ENCODE peak calls at places on chromosomes 1 and 21, in eight cellular contexts. One of them, this sample, is unnamed.
A peak's percentile ranks its signal among the peaks of the same experiment; 100 is the strongest.

GRCh38 chr1:112002525-112002924 is 13.1 kb upstream of the KCND3 start:
- DNase-seq in cardiac muscle cell: no peak
- DNase-seq in AG04449: no peak
- DNase-seq in A549: no peak
- DNase-seq in foreskin fibroblast: no peak
- DNase-seq in tibial artery: no peak
- DNase-seq in colonic mucosa: no peak
- DNase-seq in hepatocyte: no peak
- DNase-seq in this sample: no peak

GRCh38 chr1:203776636-203777035 is 11.7 kb downstream of the LAX1 start:
- DNase-seq in colonic mucosa: no peak
- DNase-seq in A549: peak; percentile 28
- DNase-seq in AG04449: no peak
- DNase-seq in cardiac muscle cell: no peak
- DNase-seq in hepatocyte: no peak
- DNase-seq in tibial artery: no peak
- DNase-seq in foreskin fibroblast: no peak
- DNase-seq in this sample: no peak

GRCh38 chr1:42957880-42958487 is 684 bp downstream of the SLC2A1 start:
- DNase-seq in hepatocyte: peak; percentile 88
- DNase-seq in foreskin fibroblast: peak; percentile 81
- DNase-seq in A549: peak; percentile 56
- DNase-seq in colonic mucosa: no peak
- DNase-seq in tibial artery: peak; percentile 86
- DNase-seq in AG04449: no peak
- DNase-seq in cardiac muscle cell: peak; percentile 58
- DNase-seq in this sample: no peak

GRCh38 chr1:170445096-170445495 is 86.9 kb upstream of the GORAB start:
- DNase-seq in foreskin fibroblast: peak; percentile 95
- DNase-seq in A549: no peak
- DNase-seq in hepatocyte: no peak
- DNase-seq in tibial artery: no peak
- DNase-seq in cardiac muscle cell: peak; percentile 82
- DNase-seq in AG04449: no peak
- DNase-seq in colonic mucosa: no peak
- DNase-seq in this sample: no peak

GRCh38 chr1:111648826-111649225 is 29.2 kb downstream of the RAP1A start:
- DNase-seq in A549: no peak
- DNase-seq in cardiac muscle cell: no peak
- DNase-seq in tibial artery: no peak
- DNase-seq in hepatocyte: no peak
- DNase-seq in colonic mucosa: no peak
- DNase-seq in AG04449: no peak
- DNase-seq in foreskin fibroblast: no peak
- DNase-seq in this sample: no peak

GRCh38 chr1:55559802-55560201 is 344.6 kb upstream of the USP24 start:
- DNase-seq in foreskin fibroblast: peak; percentile 53
- DNase-seq in AG04449: no peak
- DNase-seq in cardiac muscle cell: no peak
- DNase-seq in colonic mucosa: no peak
- DNase-seq in A549: no peak
- DNase-seq in tibial artery: no peak
- DNase-seq in hepatocyte: no peak
- DNase-seq in this sample: no peak

GRCh38 chr21:38787461-38788274 is 18.1 kb upstream of the ETS2 start:
- DNase-seq in foreskin fibroblast: no peak
- DNase-seq in AG04449: no peak
- DNase-seq in cardiac muscle cell: no peak
- DNase-seq in hepatocyte: peak; percentile 92
- DNase-seq in tibial artery: no peak
- DNase-seq in A549: peak; percentile 90
- DNase-seq in colonic mucosa: peak; percentile 86
- DNase-seq in this sample: no peak

GRCh38 chr1:152957561-152957960 is 10.6 kb downstream of the SPRR5 start:
- DNase-seq in cardiac muscle cell: no peak
- DNase-seq in tibial artery: no peak
- DNase-seq in hepatocyte: no peak
- DNase-seq in AG04449: no peak
- DNase-seq in foreskin fibroblast: no peak
- DNase-seq in colonic mucosa: no peak
- DNase-seq in A549: no peak
- DNase-seq in this sample: no peak

GRCh38 chr1:172397221-172397620 is 23.3 kb upstream of the C1orf105 start:
- DNase-seq in tibial artery: no peak
- DNase-seq in colonic mucosa: no peak
- DNase-seq in foreskin fibroblast: peak; percentile 56
- DNase-seq in hepatocyte: no peak
- DNase-seq in A549: no peak
- DNase-seq in AG04449: no peak
- DNase-seq in cardiac muscle cell: peak; percentile 65
- DNase-seq in this sample: peak; percentile 39

GRCh38 chr21:28538987-28539622 is 453.6 kb downstream of the LTN1 start:
- DNase-seq in AG04449: peak; percentile 79
- DNase-seq in tibial artery: no peak
- DNase-seq in hepatocyte: no peak
- DNase-seq in cardiac muscle cell: peak; percentile 24
- DNase-seq in colonic mucosa: no peak
- DNase-seq in A549: no peak
- DNase-seq in foreskin fibroblast: peak; percentile 92
- DNase-seq in this sample: no peak

GRCh38 chr1:32471695-32472362 is 7.0 kb downstream of the ZBTB8B start:
- DNase-seq in A549: no peak
- DNase-seq in colonic mucosa: no peak
- DNase-seq in tibial artery: no peak
- DNase-seq in cardiac muscle cell: no peak
- DNase-seq in hepatocyte: no peak
- DNase-seq in foreskin fibroblast: no peak
- DNase-seq in AG04449: no peak
- DNase-seq in this sample: no peak

GRCh38 chr1:153277852-153278251 is 18.4 kb downstream of the LORICRIN start:
- DNase-seq in cardiac muscle cell: no peak
- DNase-seq in foreskin fibroblast: no peak
- DNase-seq in A549: peak; percentile 43
- DNase-seq in AG04449: no peak
- DNase-seq in hepatocyte: no peak
- DNase-seq in tibial artery: no peak
- DNase-seq in colonic mucosa: peak; percentile 49
- DNase-seq in this sample: no peak

GRCh38 chr1:193211539-193211938 is 25.1 kb upstream of the B3GALT2 start:
- DNase-seq in hepatocyte: peak; percentile 13
- DNase-seq in colonic mucosa: no peak
- DNase-seq in AG04449: peak; percentile 73
- DNase-seq in tibial artery: no peak
- DNase-seq in foreskin fibroblast: peak; percentile 86
- DNase-seq in A549: peak; percentile 81
- DNase-seq in cardiac muscle cell: peak; percentile 57
- DNase-seq in this sample: no peak

GRCh38 chr1:53195913-53196484 is 625 bp upstream of the CPT2 start:
- DNase-seq in A549: no peak
- DNase-seq in tibial artery: no peak
- DNase-seq in AG04449: no peak
- DNase-seq in foreskin fibroblast: no peak
- DNase-seq in cardiac muscle cell: no peak
- DNase-seq in colonic mucosa: no peak
- DNase-seq in hepatocyte: peak; percentile 38
- DNase-seq in this sample: no peak

GRCh38 chr1:11256299-11256698 is 6.1 kb downstream of the MTOR start:
- DNase-seq in A549: no peak
- DNase-seq in cardiac muscle cell: no peak
- DNase-seq in hepatocyte: no peak
- DNase-seq in AG04449: no peak
- DNase-seq in colonic mucosa: no peak
- DNase-seq in tibial artery: no peak
- DNase-seq in foreskin fibroblast: no peak
- DNase-seq in this sample: no peak

GRCh38 chr1:236495359-236496120 is 28.2 kb upstream of the LGALS8 start:
- DNase-seq in foreskin fibroblast: no peak
- DNase-seq in hepatocyte: peak; percentile 29
- DNase-seq in cardiac muscle cell: no peak
- DNase-seq in colonic mucosa: no peak
- DNase-seq in A549: no peak
- DNase-seq in AG04449: no peak
- DNase-seq in tibial artery: no peak
- DNase-seq in this sample: no peak

GRCh38 chr1:245558069-245558468 is 403.3 kb downstream of the KIF26B start:
- DNase-seq in cardiac muscle cell: no peak
- DNase-seq in hepatocyte: peak; percentile 45
- DNase-seq in A549: no peak
- DNase-seq in tibial artery: no peak
- DNase-seq in foreskin fibroblast: no peak
- DNase-seq in colonic mucosa: no peak
- DNase-seq in AG04449: no peak
- DNase-seq in this sample: no peak

GRCh38 chr21:45111703-45112102 is 37.3 kb downstream of the ADARB1 start:
- DNase-seq in A549: no peak
- DNase-seq in cardiac muscle cell: no peak
- DNase-seq in tibial artery: no peak
- DNase-seq in AG04449: no peak
- DNase-seq in hepatocyte: no peak
- DNase-seq in foreskin fibroblast: no peak
- DNase-seq in colonic mucosa: no peak
- DNase-seq in this sample: no peak
- H3K4me3 ChIP-seq in A549: no peak overlapping the region
- H3K4me3 ChIP-seq in cardiac muscle cell: no peak overlapping the region
- H3K4me3 ChIP-seq in tibial artery: no peak overlapping the region
- H3K4me3 ChIP-seq in AG04449: no peak overlapping the region
- H3K4me3 ChIP-seq in hepatocyte: no peak overlapping the region
- H3K4me3 ChIP-seq in foreskin fibroblast: no peak overlapping the region
- H3K4me3 ChIP-seq in colonic mucosa: no peak overlapping the region
- H3K4me3 ChIP-seq in this sample: peak overlapping the region; percentile 6

GRCh38 chr1:225809842-225810578 is at the start of gene EPHX1:
- DNase-seq in A549: peak; percentile 87
- DNase-seq in AG04449: peak; percentile 29
- DNase-seq in colonic mucosa: peak; percentile 96
- DNase-seq in cardiac muscle cell: peak; percentile 93
- DNase-seq in foreskin fibroblast: peak; percentile 96
- DNase-seq in tibial artery: peak; percentile 96
- DNase-seq in hepatocyte: peak; percentile 92
- DNase-seq in this sample: peak; percentile 24

GRCh38 chr1:225814381-225814780 is 4.5 kb downstream of the EPHX1 start:
- DNase-seq in AG04449: no peak
- DNase-seq in hepatocyte: no peak
- DNase-seq in foreskin fibroblast: no peak
- DNase-seq in A549: no peak
- DNase-seq in cardiac muscle cell: no peak
- DNase-seq in tibial artery: no peak
- DNase-seq in colonic mucosa: no peak
- DNase-seq in this sample: no peak

GRCh38 chr1:225811622-225812487 is 1.9 kb downstream of the EPHX1 start:
- DNase-seq in hepatocyte: no peak
- DNase-seq in tibial artery: no peak
- DNase-seq in colonic mucosa: peak; percentile 62
- DNase-seq in AG04449: no peak
- DNase-seq in cardiac muscle cell: no peak
- DNase-seq in A549: peak; percentile 59
- DNase-seq in foreskin fibroblast: peak; percentile 24
- DNase-seq in this sample: no peak

GRCh38 chr1:225813250-225813964 is 3.5 kb downstream of the EPHX1 start:
- DNase-seq in foreskin fibroblast: peak; percentile 32
- DNase-seq in cardiac muscle cell: peak; percentile 87
- DNase-seq in AG04449: no peak
- DNase-seq in colonic mucosa: peak; percentile 76
- DNase-seq in hepatocyte: peak; percentile 75
- DNase-seq in A549: peak; percentile 96
- DNase-seq in tibial artery: no peak
- DNase-seq in this sample: no peak

GRCh38 chr1:225812488-225813249 is 2.7 kb downstream of the EPHX1 start:
- DNase-seq in A549: no peak
- DNase-seq in colonic mucosa: no peak
- DNase-seq in tibial artery: no peak
- DNase-seq in foreskin fibroblast: peak; percentile 26
- DNase-seq in cardiac muscle cell: peak; percentile 54
- DNase-seq in AG04449: no peak
- DNase-seq in hepatocyte: no peak
- DNase-seq in this sample: no peak
- TF ChIP-seq CTCF in A549: no peak
- TF ChIP-seq CTCF in colonic mucosa: no peak
- TF ChIP-seq CTCF in tibial artery: no peak
- TF ChIP-seq CTCF in foreskin fibroblast: no peak
- TF ChIP-seq CTCF in cardiac muscle cell: no peak
- TF ChIP-seq CTCF in AG04449: no peak
- TF ChIP-seq CTCF in hepatocyte: no peak
- TF ChIP-seq CTCF in this sample: no peak

GRCh38 chr1:98030483-98030882 is 109.6 kb upstream of the DPYD start:
- DNase-seq in foreskin fibroblast: peak; percentile 24
- DNase-seq in A549: peak; percentile 66
- DNase-seq in hepatocyte: no peak
- DNase-seq in AG04449: no peak
- DNase-seq in colonic mucosa: no peak
- DNase-seq in tibial artery: no peak
- DNase-seq in cardiac muscle cell: no peak
- DNase-seq in this sample: no peak
- H3K4me3 ChIP-seq in foreskin fibroblast: no peak overlapping the region
- H3K4me3 ChIP-seq in A549: peak overlapping the region; percentile 42
- H3K4me3 ChIP-seq in hepatocyte: no peak overlapping the region
- H3K4me3 ChIP-seq in AG04449: no peak overlapping the region
- H3K4me3 ChIP-seq in colonic mucosa: no peak overlapping the region
- H3K4me3 ChIP-seq in tibial artery: no peak overlapping the region
- H3K4me3 ChIP-seq in cardiac muscle cell: no peak overlapping the region
- H3K4me3 ChIP-seq in this sample: no peak overlapping the region

GRCh38 chr1:7962011-7962335 is 462 bp downstream of the PARK7 start:
- DNase-seq in colonic mucosa: no peak
- DNase-seq in tibial artery: no peak
- DNase-seq in hepatocyte: no peak
- DNase-seq in AG04449: no peak
- DNase-seq in foreskin fibroblast: no peak
- DNase-seq in cardiac muscle cell: no peak
- DNase-seq in A549: no peak
- DNase-seq in this sample: no peak

GRCh38 chr1:7962636-7963377 is 1.3 kb downstream of the PARK7 start:
- DNase-seq in foreskin fibroblast: no peak
- DNase-seq in A549: no peak
- DNase-seq in tibial artery: no peak
- DNase-seq in hepatocyte: no peak
- DNase-seq in cardiac muscle cell: no peak
- DNase-seq in colonic mucosa: no peak
- DNase-seq in AG04449: no peak
- DNase-seq in this sample: no peak

GRCh38 chr1:7961199-7962010 is at the start of gene PARK7:
- DNase-seq in foreskin fibroblast: peak; percentile 100
- DNase-seq in A549: peak; percentile 99
- DNase-seq in tibial artery: peak; percentile 100
- DNase-seq in AG04449: peak; percentile 95
- DNase-seq in hepatocyte: peak; percentile 99
- DNase-seq in colonic mucosa: peak; percentile 100
- DNase-seq in cardiac muscle cell: peak; percentile 100
- DNase-seq in this sample: peak; percentile 96

GRCh38 chr1:7967206-7967605 is 5.7 kb downstream of the PARK7 start:
- DNase-seq in hepatocyte: no peak
- DNase-seq in A549: no peak
- DNase-seq in AG04449: no peak
- DNase-seq in colonic mucosa: no peak
- DNase-seq in cardiac muscle cell: no peak
- DNase-seq in foreskin fibroblast: no peak
- DNase-seq in tibial artery: no peak
- DNase-seq in this sample: no peak

DNA sequence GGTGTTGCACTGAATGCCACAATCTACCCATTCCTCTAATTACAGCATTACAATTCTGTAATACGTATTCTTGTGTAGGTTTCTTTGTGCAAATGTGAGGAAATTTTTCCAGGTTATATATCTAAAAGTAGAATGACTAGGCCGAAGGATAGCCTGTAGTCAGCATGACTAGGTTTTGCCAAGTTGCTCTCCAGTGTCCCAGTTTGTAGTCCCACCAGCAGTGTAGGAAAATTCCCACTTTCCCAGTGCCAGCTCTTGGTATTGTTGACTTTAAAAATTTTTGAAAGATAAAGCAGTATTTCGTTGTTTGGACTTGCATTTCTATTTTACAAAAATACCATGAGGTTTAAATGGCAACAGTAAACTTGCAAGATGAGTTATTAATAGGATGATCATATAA is 3.0 kb downstream of the PARK7 start:
- DNase-seq in colonic mucosa: no peak
- DNase-seq in cardiac muscle cell: no peak
- DNase-seq in AG04449: no peak
- DNase-seq in tibial artery: no peak
- DNase-seq in hepatocyte: no peak
- DNase-seq in foreskin fibroblast: no peak
- DNase-seq in A549: no peak
- DNase-seq in this sample: no peak
- TF ChIP-seq CTCF in colonic mucosa: no peak
- TF ChIP-seq CTCF in cardiac muscle cell: no peak
- TF ChIP-seq CTCF in AG04449: no peak
- TF ChIP-seq CTCF in tibial artery: no peak
- TF ChIP-seq CTCF in hepatocyte: no peak
- TF ChIP-seq CTCF in foreskin fibroblast: no peak
- TF ChIP-seq CTCF in A549: no peak
- TF ChIP-seq CTCF in this sample: no peak

This sample was measured in GM12864.